ENCODE peak calls at places on chromosome 19, in six cellular contexts. One of them, this sample, is unnamed.

GRCh38 chr19:55373993-55374757 is 2.5 kb upstream of the TMEM190 start:
- DNase-seq in amniotic stem cell: no peak
- DNase-seq in left ventricle myocardium inferior: no peak
- DNase-seq in HTR-8/SVneo: peak
- DNase-seq in brain pericyte: no peak
- DNase-seq in GM04503: no peak
- DNase-seq in this sample: no peak

GRCh38 chr19:56821209-56821608 is 19.3 kb downstream of the PEG3 start:
- DNase-seq in HTR-8/SVneo: no peak
- DNase-seq in GM04503: no peak
- DNase-seq in left ventricle myocardium inferior: no peak
- DNase-seq in amniotic stem cell: no peak
- DNase-seq in brain pericyte: no peak
- DNase-seq in this sample: no peak

GRCh38 chr19:11451327-11451941 is 16.0 kb downstream of the PRKCSH start:
- DNase-seq in HTR-8/SVneo: no peak
- DNase-seq in brain pericyte: no peak
- DNase-seq in amniotic stem cell: no peak
- DNase-seq in GM04503: no peak
- DNase-seq in left ventricle myocardium inferior: no peak
- DNase-seq in this sample: no peak

GRCh38 chr19:32603961-32604360 is 23.0 kb downstream of the PDCD5 start:
- DNase-seq in HTR-8/SVneo: no peak
- DNase-seq in brain pericyte: no peak
- DNase-seq in left ventricle myocardium inferior: no peak
- DNase-seq in amniotic stem cell: no peak
- DNase-seq in GM04503: no peak
- DNase-seq in this sample: no peak

GRCh38 chr19:17788632-17789031 is 6.3 kb upstream of the B3GNT3 start:
- DNase-seq in amniotic stem cell: no peak
- DNase-seq in brain pericyte: no peak
- DNase-seq in left ventricle myocardium inferior: no peak
- DNase-seq in GM04503: no peak
- DNase-seq in HTR-8/SVneo: no peak
- DNase-seq in this sample: no peak

GRCh38 chr19:6509118-6509971 is 7.2 kb upstream of the TUBB4A start:
- DNase-seq in amniotic stem cell: no peak
- DNase-seq in left ventricle myocardium inferior: peak
- DNase-seq in brain pericyte: no peak
- DNase-seq in HTR-8/SVneo: no peak
- DNase-seq in GM04503: no peak
- DNase-seq in this sample: no peak

GRCh38 chr19:39824143-39825092 is 9.5 kb downstream of the DYRK1B start:
- DNase-seq in amniotic stem cell: peak
- DNase-seq in left ventricle myocardium inferior: peak
- DNase-seq in brain pericyte: peak
- DNase-seq in HTR-8/SVneo: peak
- DNase-seq in GM04503: peak
- DNase-seq in this sample: peak

GRCh38 chr19:13207237-13208130 is 57.3 kb downstream of the IER2 start:
- DNase-seq in GM04503: peak
- DNase-seq in amniotic stem cell: no peak
- DNase-seq in left ventricle myocardium inferior: peak
- DNase-seq in HTR-8/SVneo: no peak
- DNase-seq in brain pericyte: no peak
- DNase-seq in this sample: no peak

GRCh38 chr19:27733551-27734266 is 1479.2 kb downstream of the UQCRFS1 start:
- DNase-seq in HTR-8/SVneo: no peak
- DNase-seq in brain pericyte: no peak
- DNase-seq in left ventricle myocardium inferior: no peak
- DNase-seq in amniotic stem cell: no peak
- DNase-seq in GM04503: no peak
- DNase-seq in this sample: no peak

GRCh38 chr19:58336820-58337219 is 10.0 kb downstream of the ZSCAN22 start:
- DNase-seq in GM04503: no peak
- DNase-seq in brain pericyte: no peak
- DNase-seq in HTR-8/SVneo: no peak
- DNase-seq in left ventricle myocardium inferior: no peak
- DNase-seq in amniotic stem cell: no peak
- DNase-seq in this sample: no peak

GRCh38 chr19:38049105-38049649 is 142.2 kb downstream of the SIPA1L3 start:
- DNase-seq in amniotic stem cell: no peak
- DNase-seq in HTR-8/SVneo: no peak
- DNase-seq in brain pericyte: no peak
- DNase-seq in left ventricle myocardium inferior: no peak
- DNase-seq in GM04503: no peak
- DNase-seq in this sample: peak

GRCh38 chr19:45179848-45180370 is 1.3 kb downstream of the BLOC1S3 start:
- DNase-seq in brain pericyte: no peak
- DNase-seq in GM04503: no peak
- DNase-seq in amniotic stem cell: no peak
- DNase-seq in left ventricle myocardium inferior: no peak
- DNase-seq in HTR-8/SVneo: no peak
- DNase-seq in this sample: no peak

GRCh38 chr19:19597809-19598306 is 20.6 kb downstream of the PBX4 start:
- DNase-seq in HTR-8/SVneo: no peak
- DNase-seq in left ventricle myocardium inferior: no peak
- DNase-seq in GM04503: no peak
- DNase-seq in amniotic stem cell: no peak
- DNase-seq in brain pericyte: no peak
- DNase-seq in this sample: peak

GRCh38 chr19:14470031-14470876 is 4.9 kb downstream of the PTGER1 start:
- DNase-seq in brain pericyte: no peak
- DNase-seq in HTR-8/SVneo: no peak
- DNase-seq in amniotic stem cell: no peak
- DNase-seq in GM04503: no peak
- DNase-seq in left ventricle myocardium inferior: no peak
- DNase-seq in this sample: no peak

GRCh38 chr19:12838182-12838890 is at the start of gene MAST1:
- DNase-seq in amniotic stem cell: no peak
- DNase-seq in brain pericyte: no peak
- DNase-seq in HTR-8/SVneo: peak
- DNase-seq in left ventricle myocardium inferior: no peak
- DNase-seq in GM04503: no peak
- DNase-seq in this sample: peak

GRCh38 chr19:5238700-5239099 is 101.9 kb downstream of the PTPRS start:
- DNase-seq in GM04503: no peak
- DNase-seq in HTR-8/SVneo: no peak
- DNase-seq in amniotic stem cell: no peak
- DNase-seq in brain pericyte: no peak
- DNase-seq in left ventricle myocardium inferior: no peak
- DNase-seq in this sample: no peak

GRCh38 chr19:1416014-1416841 is 8.8 kb downstream of the DAZAP1 start:
- DNase-seq in GM04503: no peak
- DNase-seq in left ventricle myocardium inferior: no peak
- DNase-seq in HTR-8/SVneo: no peak
- DNase-seq in amniotic stem cell: no peak
- DNase-seq in brain pericyte: no peak
- DNase-seq in this sample: no peak

GRCh38 chr19:2305974-2306806 is 1.8 kb downstream of the LINGO3 start:
- DNase-seq in brain pericyte: no peak
- DNase-seq in amniotic stem cell: no peak
- DNase-seq in GM04503: no peak
- DNase-seq in left ventricle myocardium inferior: no peak
- DNase-seq in HTR-8/SVneo: no peak
- DNase-seq in this sample: no peak

GRCh38 chr19:39212377-39212742 is 8.3 kb upstream of the SYCN start:
- DNase-seq in HTR-8/SVneo: no peak
- DNase-seq in brain pericyte: no peak
- DNase-seq in GM04503: no peak
- DNase-seq in amniotic stem cell: no peak
- DNase-seq in left ventricle myocardium inferior: peak
- DNase-seq in this sample: peak

GRCh38 chr19:19083413-19084178 is 19.8 kb downstream of the SLC25A42 start:
- DNase-seq in GM04503: no peak
- DNase-seq in HTR-8/SVneo: no peak
- DNase-seq in left ventricle myocardium inferior: peak
- DNase-seq in brain pericyte: no peak
- DNase-seq in amniotic stem cell: no peak
- DNase-seq in this sample: no peak

GRCh38 chr19:17113127-17113785 is 37.7 kb downstream of the MYO9B start:
- DNase-seq in brain pericyte: no peak
- DNase-seq in amniotic stem cell: no peak
- DNase-seq in HTR-8/SVneo: no peak
- DNase-seq in GM04503: no peak
- DNase-seq in left ventricle myocardium inferior: no peak
- DNase-seq in this sample: peak

GRCh38 chr19:4197625-4198466 is 15.4 kb downstream of the ANKRD24 start:
- DNase-seq in GM04503: no peak
- DNase-seq in left ventricle myocardium inferior: no peak
- DNase-seq in brain pericyte: no peak
- DNase-seq in HTR-8/SVneo: no peak
- DNase-seq in amniotic stem cell: no peak
- DNase-seq in this sample: no peak

GRCh38 chr19:37778613-37779138 is 710 bp downstream of the ZNF573 start:
- DNase-seq in amniotic stem cell: no peak
- DNase-seq in GM04503: peak
- DNase-seq in left ventricle myocardium inferior: no peak
- DNase-seq in brain pericyte: no peak
- DNase-seq in HTR-8/SVneo: no peak
- DNase-seq in this sample: no peak

GRCh38 chr19:13692096-13692495 is 72.2 kb upstream of the MRI1 start:
- DNase-seq in left ventricle myocardium inferior: no peak
- DNase-seq in GM04503: peak
- DNase-seq in brain pericyte: no peak
- DNase-seq in HTR-8/SVneo: peak
- DNase-seq in amniotic stem cell: no peak
- DNase-seq in this sample: no peak

GRCh38 chr19:12834418-12834943 is at the start of gene RTBDN:
- DNase-seq in left ventricle myocardium inferior: no peak
- DNase-seq in HTR-8/SVneo: no peak
- DNase-seq in amniotic stem cell: no peak
- DNase-seq in brain pericyte: no peak
- DNase-seq in GM04503: no peak
- DNase-seq in this sample: no peak

GRCh38 chr19:58544591-58545285 is 874 bp downstream of the TRIM28 start:
- DNase-seq in brain pericyte: no peak
- DNase-seq in HTR-8/SVneo: peak
- DNase-seq in left ventricle myocardium inferior: no peak
- DNase-seq in amniotic stem cell: no peak
- DNase-seq in GM04503: no peak
- DNase-seq in this sample: no peak

GRCh38 chr19:23071087-23071511 is 45.7 kb upstream of the ZNF730 start:
- DNase-seq in GM04503: peak
- DNase-seq in brain pericyte: no peak
- DNase-seq in left ventricle myocardium inferior: peak
- DNase-seq in amniotic stem cell: no peak
- DNase-seq in HTR-8/SVneo: no peak
- DNase-seq in this sample: no peak

GRCh38 chr19:35931161-35931873 is 4.9 kb upstream of the LRFN3 start:
- DNase-seq in brain pericyte: peak
- DNase-seq in amniotic stem cell: peak
- DNase-seq in left ventricle myocardium inferior: peak
- DNase-seq in GM04503: peak
- DNase-seq in HTR-8/SVneo: peak
- DNase-seq in this sample: peak

GRCh38 chr19:13764821-13765394 is 586 bp downstream of the MRI1 start:
- DNase-seq in HTR-8/SVneo: no peak
- DNase-seq in left ventricle myocardium inferior: peak
- DNase-seq in amniotic stem cell: no peak
- DNase-seq in brain pericyte: no peak
- DNase-seq in GM04503: no peak
- DNase-seq in this sample: peak

GRCh38 chr19:46736544-46737274 is 9.1 kb upstream of the FKRP start:
- DNase-seq in GM04503: no peak
- DNase-seq in amniotic stem cell: no peak
- DNase-seq in left ventricle myocardium inferior: peak
- DNase-seq in HTR-8/SVneo: no peak
- DNase-seq in brain pericyte: no peak
- DNase-seq in this sample: no peak

GRCh38 chr19:54480048-54480447 is 7.0 kb upstream of the CDC42EP5 start:
- DNase-seq in GM04503: no peak
- DNase-seq in HTR-8/SVneo: no peak
- DNase-seq in left ventricle myocardium inferior: no peak
- DNase-seq in brain pericyte: no peak
- DNase-seq in amniotic stem cell: no peak
- DNase-seq in this sample: no peak

GRCh38 chr19:40533508-40533907 is 43.2 kb upstream of the SHKBP1 start:
- DNase-seq in left ventricle myocardium inferior: no peak
- DNase-seq in GM04503: no peak
- DNase-seq in HTR-8/SVneo: no peak
- DNase-seq in amniotic stem cell: no peak
- DNase-seq in brain pericyte: no peak
- DNase-seq in this sample: no peak

GRCh38 chr19:51372649-51373504 is at the start of gene NKG7:
- DNase-seq in brain pericyte: no peak
- DNase-seq in amniotic stem cell: no peak
- DNase-seq in left ventricle myocardium inferior: no peak
- DNase-seq in GM04503: no peak
- DNase-seq in HTR-8/SVneo: no peak
- DNase-seq in this sample: peak

GRCh38 chr19:23410155-23410554 is 14.9 kb upstream of the ZNF91 start:
- DNase-seq in GM04503: no peak
- DNase-seq in brain pericyte: no peak
- DNase-seq in left ventricle myocardium inferior: no peak
- DNase-seq in amniotic stem cell: no peak
- DNase-seq in HTR-8/SVneo: no peak
- DNase-seq in this sample: no peak